ENCODE peak calls at places on chromosomes 3 and 15, in eight cellular contexts. A, B, Q, T, X, F, O and P are unnamed samples.

GRCh38 chr3:191138937-191139336 is 60.1 kb upstream of the OSTN start:
- DNase-seq in A (no peak), B (no peak), Q (no peak), T (no peak), X (no peak), F (no peak), O (no peak), P (no peak)

GRCh38 chr3:16203031-16203430 is 28.6 kb downstream of the GALNT15 start:
- DNase-seq in A (no peak), B (no peak), Q (no peak), T (no peak), X (no peak), F (peak; percentile 69), O (peak; percentile 48), P (peak; percentile 33)

GRCh38 chr3:9669720-9670432 is 20.6 kb downstream of the MTMR14 start:
- DNase-seq in A (no peak), B (no peak), Q (no peak), T (no peak), X (no peak), F (no peak), O (peak; percentile 39), P (peak; percentile 8)

GRCh38 chr3:32113981-32114566 is 7.7 kb downstream of the GPD1L start:
- DNase-seq in A (no peak), B (no peak), Q (no peak), T (no peak), X (no peak), F (no peak), O (no peak), P (no peak)

GRCh38 chr3:178754852-178755510 is 218.7 kb downstream of the KCNMB2 start:
- DNase-seq in A (no peak), B (no peak), Q (no peak), T (no peak), X (peak; percentile 48), F (no peak), O (no peak), P (no peak)

GRCh38 chr15:72700076-72700475 is 14.1 kb downstream of the BBS4 start:
- DNase-seq in A (no peak), B (no peak), Q (no peak), T (no peak), X (no peak), F (peak; percentile 77), O (no peak), P (no peak)

GRCh38 chr3:33159234-33159633 is 45.4 kb downstream of the CRTAP start:
- DNase-seq in A (no peak), B (no peak), Q (no peak), T (no peak), X (no peak), F (no peak), O (no peak), P (no peak)

GRCh38 chr15:73794501-73795133 is 41.5 kb upstream of the INSYN1 start:
- DNase-seq in A (no peak), B (peak; percentile 28), Q (no peak), T (no peak), X (no peak), F (peak; percentile 44), O (peak; percentile 14), P (peak; percentile 47)

GRCh38 chr3:85571835-85572234 is 613.0 kb downstream of the CADM2 start:
- DNase-seq in A (peak; percentile 59), B (no peak), Q (no peak), T (no peak), X (no peak), F (peak; percentile 65), O (no peak), P (peak; percentile 4)

GRCh38 chr3:17023006-17023664 is 138.4 kb downstream of the PLCL2 start:
- DNase-seq in A (no peak), B (no peak), Q (no peak), T (no peak), X (peak; percentile 80), F (peak; percentile 41), O (no peak), P (peak; percentile 56)

GRCh38 chr3:64561503-64561810 is 126.3 kb downstream of the ADAMTS9 start:
- DNase-seq in A (no peak), B (no peak), Q (no peak), T (no peak), X (no peak), F (no peak), O (no peak), P (no peak)

GRCh38 chr3:58272891-58273290 is 33.2 kb upstream of the RPP14 start:
- DNase-seq in A (no peak), B (no peak), Q (no peak), T (no peak), X (no peak), F (no peak), O (peak; percentile 20), P (peak; percentile 28)

GRCh38 chr15:68528891-68529290 is 49.9 kb upstream of the CORO2B start:
- DNase-seq in A (no peak), B (no peak), Q (no peak), T (no peak), X (no peak), F (no peak), O (no peak), P (peak; percentile 90)

GRCh38 chr3:142987080-142987700 is 14.2 kb upstream of the U2SURP start:
- DNase-seq in A (no peak), B (peak; percentile 58), Q (no peak), T (no peak), X (peak; percentile 53), F (peak; percentile 53), O (no peak), P (peak; percentile 69)

GRCh38 chr15:72554471-72555425 is 80.6 kb downstream of the ARIH1 start:
- DNase-seq in A (no peak), B (no peak), Q (peak; percentile 4), T (no peak), X (peak; percentile 36), F (peak; percentile 83), O (peak; percentile 6), P (peak; percentile 82)

GRCh38 chr3:164524201-164524600 is 554.1 kb downstream of the SI start:
- DNase-seq in A (no peak), B (no peak), Q (no peak), T (no peak), X (no peak), F (no peak), O (no peak), P (no peak)

GRCh38 chr3:173841334-173841733 is 443.8 kb downstream of the NLGN1 start:
- DNase-seq in A (no peak), B (no peak), Q (no peak), T (no peak), X (no peak), F (no peak), O (no peak), P (no peak)

GRCh38 chr3:6526321-6526720 is 334.6 kb upstream of the GRM7 start:
- DNase-seq in A (no peak), B (no peak), Q (no peak), T (no peak), X (no peak), F (peak; percentile 58), O (no peak), P (no peak)

GRCh38 chr15:39304201-39304841 is 276.6 kb upstream of the THBS1 start:
- DNase-seq in A (no peak), B (no peak), Q (peak; percentile 94), T (no peak), X (no peak), F (peak; percentile 93), O (peak; percentile 95), P (no peak)

GRCh38 chr15:31297880-31298456 is 28.7 kb upstream of the KLF13 start:
- DNase-seq in A (no peak), B (no peak), Q (no peak), T (no peak), X (no peak), F (no peak), O (no peak), P (no peak)

GRCh38 chr3:16687206-16687605 is 82.0 kb upstream of the DAZL start:
- DNase-seq in A (no peak), B (peak; percentile 79), Q (no peak), T (no peak), X (no peak), F (no peak), O (no peak), P (no peak)

GRCh38 chr15:78695849-78696248 is 54.8 kb upstream of the CHRNB4 start:
- DNase-seq in A (no peak), B (peak; percentile 36), Q (no peak), T (no peak), X (no peak), F (no peak), O (no peak), P (no peak)
- TF ChIP-seq CTCF in A (no peak), B (peak; percentile 45), Q (no peak), T (no peak), X (no peak), F (no peak), O (no peak), P (no peak)

GRCh38 chr3:152471814-152472605 is 203.3 kb downstream of the MBNL1 start:
- DNase-seq in A (peak; percentile 50), B (peak; percentile 79), Q (peak; percentile 22), T (no peak), X (peak; percentile 77), F (peak; percentile 60), O (peak; percentile 42), P (peak; percentile 75)
- TF ChIP-seq CTCF in A (peak; percentile 73), B (peak; percentile 75), Q (peak; percentile 71), T (peak; percentile 66), X (peak; percentile 61), F (peak; percentile 70), O (peak; percentile 61), P (peak; percentile 66)

GRCh38 chr3:102536479-102536878 is 101.7 kb downstream of the ZPLD1 start:
- DNase-seq in A (no peak), B (peak; percentile 64), Q (peak; percentile 2), T (no peak), X (peak; percentile 35), F (peak; percentile 58), O (peak; percentile 4), P (peak; percentile 63)
- TF ChIP-seq CTCF in A (peak; percentile 44), B (peak; percentile 51), Q (peak; percentile 30), T (peak; percentile 49), X (peak; percentile 26), F (peak; percentile 49), O (peak; percentile 16), P (peak; percentile 43)

GRCh38 chr3:184486614-184487013 is 75.0 kb upstream of the EPHB3 start:
- DNase-seq in A (no peak), B (no peak), Q (no peak), T (no peak), X (no peak), F (no peak), O (no peak), P (no peak)
- TF ChIP-seq CTCF in A (no peak), B (no peak), Q (no peak), T (no peak), X (no peak), F (no peak), O (peak; percentile 8), P (no peak)

DNA sequence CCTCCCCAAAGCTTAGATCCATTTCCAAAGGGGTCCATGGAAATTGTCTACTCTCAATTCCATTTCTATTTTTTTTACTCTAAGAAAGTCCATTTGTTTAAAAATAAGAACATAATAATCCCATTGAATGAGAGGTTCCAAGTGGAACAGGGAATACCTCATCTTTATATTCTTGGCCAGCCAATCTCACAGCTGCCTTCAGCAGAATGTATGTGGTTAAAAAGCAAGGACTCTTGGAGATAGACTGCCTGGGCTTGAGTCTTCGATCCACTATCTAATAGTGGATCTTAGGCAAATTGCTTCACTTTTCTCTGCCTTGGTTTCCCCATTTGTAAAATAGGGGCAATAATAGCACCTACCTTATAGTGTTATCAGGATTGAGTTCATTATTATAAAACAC is 24.5 kb upstream of the CAPN7 start:
- DNase-seq in A (no peak), B (no peak), Q (no peak), T (no peak), X (no peak), F (no peak), O (no peak), P (no peak)
- TF ChIP-seq CTCF in A (no peak), B (no peak), Q (no peak), T (no peak), X (no peak), F (no peak), O (no peak), P (no peak)

GRCh38 chr3:47513125-47513929 is at the start of gene ELP6:
- DNase-seq in A (peak; percentile 99), B (peak; percentile 98), Q (peak; percentile 91), T (peak; percentile 93), X (peak; percentile 98), F (peak; percentile 96), O (peak; percentile 96), P (peak; percentile 97)
- TF ChIP-seq CTCF in A (peak; percentile 30), B (peak; percentile 84), Q (peak; percentile 35), T (peak; percentile 52), X (peak; percentile 78), F (peak; percentile 45), O (peak; percentile 31), P (peak; percentile 42)